ENCODE peak calls at places on chromosomes 1 and 21, in six cellular contexts. Z is neural progenitor cell; X is activated naive CD4-positive, alpha-beta T cell treated with Interleukin-2 at 50 U/mL for 16 hours; U is NCI-H345; B is adrenal gland; S is germinal center. J is an unnamed sample.

GRCh38 chr1:147890177-147890790 is 12.3 kb upstream of the GJA8 start:
- DNase-seq in U (peak), Z (peak), X (peak), S (peak), B (peak), J (peak)

GRCh38 chr1:166390406-166390805 is 223.6 kb upstream of the FAM78B start:
- DNase-seq in Z (no peak), X (no peak), S (no peak), B (no peak), U (no peak), J (no peak)

GRCh38 chr1:41626616-41627375 is 142.3 kb upstream of the EDN2 start:
- DNase-seq in Z (no peak), S (no peak), X (peak), U (no peak), B (no peak), J (peak)

GRCh38 chr1:93015590-93015989 is 54.3 kb upstream of the DIPK1A start:
- DNase-seq in U (no peak), X (no peak), B (no peak), Z (no peak), S (no peak), J (no peak)

GRCh38 chr1:168304865-168305264 is 24.2 kb downstream of the TBX19 start:
- DNase-seq in X (no peak), U (peak), Z (no peak), S (no peak), B (no peak), J (no peak)

GRCh38 chr21:42650441-42651421 is 2.7 kb upstream of the PDE9A start:
- DNase-seq in S (no peak), B (no peak), Z (no peak), U (no peak), X (no peak), J (no peak)

GRCh38 chr21:42576639-42577038 is 63.0 kb downstream of the SLC37A1 start:
- DNase-seq in Z (no peak), X (no peak), S (no peak), B (no peak), U (no peak), J (no peak)

GRCh38 chr1:7561331-7561921 is 209.7 kb upstream of the VAMP3 start:
- DNase-seq in X (no peak), Z (peak), B (no peak), U (no peak), S (no peak), J (peak)

GRCh38 chr1:23634840-23635642 is 56.6 kb upstream of the RPL11 start:
- DNase-seq in Z (peak), X (peak), B (peak), S (peak), U (peak), J (peak)

GRCh38 chr1:165858928-165859845 is 31.8 kb downstream of the UCK2 start:
- DNase-seq in U (no peak), S (no peak), Z (no peak), B (no peak), X (no peak), J (no peak)

GRCh38 chr1:38733761-38734160 is 125.8 kb downstream of the RRAGC start:
- DNase-seq in B (no peak), S (no peak), Z (no peak), X (no peak), U (no peak), J (no peak)

GRCh38 chr1:3014041-3014440 is 7.2 kb upstream of the ACTRT2 start:
- DNase-seq in U (no peak), X (no peak), B (no peak), Z (no peak), S (no peak), J (no peak)

GRCh38 chr1:19066874-19067186 is 110.4 kb upstream of the IFFO2 start:
- DNase-seq in S (no peak), Z (no peak), B (no peak), X (no peak), U (no peak), J (no peak)

GRCh38 chr1:181324797-181325616 is 158.3 kb upstream of the CACNA1E start:
- DNase-seq in S (no peak), X (peak), U (no peak), Z (no peak), B (no peak), J (peak)

GRCh38 chr1:247145279-247145678 is 26.5 kb downstream of the ZNF124 start:
- DNase-seq in U (no peak), Z (no peak), S (no peak), B (no peak), X (no peak), J (no peak)

GRCh38 chr1:208944981-208945451 is 638.5 kb upstream of the CAMK1G start:
- DNase-seq in S (no peak), B (no peak), U (no peak), X (no peak), Z (no peak), J (no peak)

GRCh38 chr1:185823471-185823870 is 89.3 kb downstream of the HMCN1 start:
- DNase-seq in B (no peak), X (no peak), S (no peak), Z (no peak), U (no peak), J (no peak)

GRCh38 chr1:232377494-232377770 is 252.5 kb downstream of the SIPA1L2 start:
- DNase-seq in X (no peak), B (peak), S (no peak), Z (no peak), U (no peak), J (no peak)

GRCh38 chr1:202708456-202709275 is 1.6 kb downstream of the SYT2 start:
- DNase-seq in B (no peak), X (no peak), S (no peak), U (no peak), Z (no peak), J (no peak)

GRCh38 chr1:85244271-85245053 is 15.0 kb downstream of the C1orf52 start:
- DNase-seq in S (no peak), Z (no peak), B (no peak), X (no peak), U (no peak), J (no peak)

GRCh38 chr1:203402609-203403337 is 51.9 kb upstream of the FMOD start:
- DNase-seq in S (no peak), U (no peak), B (peak), Z (no peak), X (no peak), J (no peak)

GRCh38 chr1:230270185-230270939 is 155.8 kb downstream of the PGBD5 start:
- DNase-seq in U (peak), X (peak), S (no peak), Z (no peak), B (peak), J (peak)

GRCh38 chr1:201270616-201271390 is 12.5 kb upstream of the PKP1 start:
- DNase-seq in Z (no peak), X (no peak), B (no peak), S (no peak), U (no peak), J (no peak)

GRCh38 chr1:27074175-27074780 is 61.6 kb upstream of the TENT5B start:
- DNase-seq in Z (no peak), X (no peak), B (peak), S (no peak), U (no peak), J (no peak)

GRCh38 chr1:225476538-225476988 is 48.7 kb upstream of the LBR start:
- DNase-seq in X (no peak), B (no peak), Z (no peak), U (no peak), S (no peak), J (peak)

GRCh38 chr1:163315773-163316374 is 5.9 kb upstream of the NUF2 start:
- DNase-seq in B (peak), X (peak), U (peak), S (peak), Z (peak), J (peak)

GRCh38 chr1:246300653-246301549 is 206.2 kb downstream of the SMYD3 start:
- DNase-seq in B (no peak), Z (no peak), X (no peak), S (no peak), U (no peak), J (no peak)

GRCh38 chr1:189816558-189816957 is 661.1 kb downstream of the BRINP3 start:
- DNase-seq in Z (peak), S (no peak), U (no peak), X (no peak), B (no peak), J (no peak)

GRCh38 chr1:194159941-194160340 is 973.5 kb upstream of the B3GALT2 start:
- DNase-seq in U (no peak), S (no peak), X (no peak), Z (no peak), B (no peak), J (no peak)

GRCh38 chr1:91872560-91873081 is 13.3 kb downstream of the TGFBR3 start:
- DNase-seq in Z (no peak), B (no peak), U (no peak), X (peak), S (no peak), J (peak)

GRCh38 chr1:3275471-3276340 is 178.8 kb upstream of the ARHGEF16 start:
- DNase-seq in X (no peak), U (no peak), Z (no peak), S (no peak), B (no peak), J (no peak)

GRCh38 chr1:24412408-24412807 is 1.2 kb downstream of the STPG1 start:
- DNase-seq in S (no peak), B (no peak), U (no peak), Z (no peak), X (no peak), J (no peak)

GRCh38 chr1:111203681-111204210 is 3.3 kb upstream of the DENND2D start:
- DNase-seq in X (peak), U (peak), B (peak), S (peak), Z (no peak), J (peak)

GRCh38 chr21:32484706-32485380 is 72.3 kb downstream of the EVA1C start:
- DNase-seq in Z (no peak), U (no peak), B (peak), S (no peak), X (no peak), J (no peak)

GRCh38 chr1:212794561-212795014 is 2.9 kb downstream of the TATDN3 start:
- DNase-seq in U (no peak), Z (no peak), B (no peak), S (peak), X (no peak), J (no peak)

GRCh38 chr21:29477347-29477746 is 178.6 kb downstream of the BACH1 start:
- DNase-seq in U (no peak), Z (no peak), B (no peak), S (no peak), X (no peak), J (no peak)

GRCh38 chr1:179298952-179299351 is 5.4 kb downstream of the SOAT1 start:
- DNase-seq in S (peak), U (no peak), B (no peak), X (peak), Z (no peak), J (peak)

GRCh38 chr1:151806170-151806569 is 951 bp upstream of the LINGO4 start:
- DNase-seq in X (no peak), B (no peak), Z (no peak), S (no peak), U (no peak), J (no peak)

J was measured in activated naive CD8-positive, alpha-beta T cell treated with anti-CD3 and anti-CD28 coated beads for 36 hours.